ENCODE peak calls at places on chromosomes 5 and 9, in seven cellular contexts. One of them, this sample, is unnamed.

GRCh38 chr5:107542428-107542827 is 128.3 kb downstream of the EFNA5 start:
- DNase-seq in Peyer's patch: peak; percentile 21
- DNase-seq in sigmoid colon: peak; percentile 87
- DNase-seq in ovary: peak; percentile 81
- DNase-seq in testis: peak; percentile 23
- DNase-seq in erythroblast: no peak
- DNase-seq in heart left ventricle: peak; percentile 36
- DNase-seq in this sample: peak; percentile 92

GRCh38 chr9:19376931-19377330 is 3.1 kb downstream of the RPS6 start:
- DNase-seq in Peyer's patch: no peak
- DNase-seq in heart left ventricle: no peak
- DNase-seq in ovary: no peak
- DNase-seq in testis: no peak
- DNase-seq in sigmoid colon: no peak
- DNase-seq in erythroblast: no peak
- DNase-seq in this sample: no peak

GRCh38 chr9:98888794-98889495 is 54.8 kb upstream of the COL15A1 start:
- DNase-seq in heart left ventricle: no peak
- DNase-seq in testis: no peak
- DNase-seq in erythroblast: no peak
- DNase-seq in ovary: no peak
- DNase-seq in Peyer's patch: no peak
- DNase-seq in sigmoid colon: no peak
- DNase-seq in this sample: no peak

GRCh38 chr5:28344803-28345433 is 1306.5 kb upstream of the CDH9 start:
- DNase-seq in ovary: no peak
- DNase-seq in Peyer's patch: no peak
- DNase-seq in heart left ventricle: no peak
- DNase-seq in erythroblast: peak; percentile 62
- DNase-seq in sigmoid colon: no peak
- DNase-seq in testis: peak; percentile 25
- DNase-seq in this sample: no peak

GRCh38 chr5:54608423-54609085 is 91.0 kb downstream of the SNX18 start:
- DNase-seq in heart left ventricle: no peak
- DNase-seq in sigmoid colon: no peak
- DNase-seq in Peyer's patch: no peak
- DNase-seq in erythroblast: no peak
- DNase-seq in ovary: no peak
- DNase-seq in testis: no peak
- DNase-seq in this sample: no peak

GRCh38 chr5:120528609-120529008 is 64.5 kb downstream of the PRR16 start:
- DNase-seq in heart left ventricle: no peak
- DNase-seq in erythroblast: no peak
- DNase-seq in testis: no peak
- DNase-seq in sigmoid colon: no peak
- DNase-seq in Peyer's patch: no peak
- DNase-seq in ovary: no peak
- DNase-seq in this sample: no peak

GRCh38 chr5:154741415-154741814 is 13.8 kb upstream of the LARP1 start:
- DNase-seq in Peyer's patch: no peak
- DNase-seq in sigmoid colon: no peak
- DNase-seq in ovary: no peak
- DNase-seq in heart left ventricle: no peak
- DNase-seq in testis: no peak
- DNase-seq in erythroblast: no peak
- DNase-seq in this sample: no peak

GRCh38 chr5:134458676-134459403 is 47.2 kb upstream of the CDKN2AIPNL start:
- DNase-seq in sigmoid colon: peak; percentile 60
- DNase-seq in testis: no peak
- DNase-seq in erythroblast: no peak
- DNase-seq in Peyer's patch: no peak
- DNase-seq in heart left ventricle: no peak
- DNase-seq in ovary: no peak
- DNase-seq in this sample: no peak

GRCh38 chr5:79617539-79617938 is 5.3 kb downstream of the TENT2 start:
- DNase-seq in testis: no peak
- DNase-seq in erythroblast: peak; percentile 7
- DNase-seq in heart left ventricle: no peak
- DNase-seq in sigmoid colon: no peak
- DNase-seq in ovary: no peak
- DNase-seq in Peyer's patch: no peak
- DNase-seq in this sample: no peak

GRCh38 chr5:79611046-79611829 is 1.0 kb upstream of the TENT2 start:
- DNase-seq in ovary: no peak
- DNase-seq in heart left ventricle: no peak
- DNase-seq in sigmoid colon: no peak
- DNase-seq in Peyer's patch: no peak
- DNase-seq in erythroblast: no peak
- DNase-seq in testis: no peak
- DNase-seq in this sample: no peak

GRCh38 chr5:79613571-79613970 is 1.3 kb downstream of the TENT2 start:
- DNase-seq in Peyer's patch: no peak
- DNase-seq in sigmoid colon: no peak
- DNase-seq in ovary: no peak
- DNase-seq in testis: no peak
- DNase-seq in erythroblast: peak; percentile 45
- DNase-seq in heart left ventricle: no peak
- DNase-seq in this sample: no peak

DNA sequence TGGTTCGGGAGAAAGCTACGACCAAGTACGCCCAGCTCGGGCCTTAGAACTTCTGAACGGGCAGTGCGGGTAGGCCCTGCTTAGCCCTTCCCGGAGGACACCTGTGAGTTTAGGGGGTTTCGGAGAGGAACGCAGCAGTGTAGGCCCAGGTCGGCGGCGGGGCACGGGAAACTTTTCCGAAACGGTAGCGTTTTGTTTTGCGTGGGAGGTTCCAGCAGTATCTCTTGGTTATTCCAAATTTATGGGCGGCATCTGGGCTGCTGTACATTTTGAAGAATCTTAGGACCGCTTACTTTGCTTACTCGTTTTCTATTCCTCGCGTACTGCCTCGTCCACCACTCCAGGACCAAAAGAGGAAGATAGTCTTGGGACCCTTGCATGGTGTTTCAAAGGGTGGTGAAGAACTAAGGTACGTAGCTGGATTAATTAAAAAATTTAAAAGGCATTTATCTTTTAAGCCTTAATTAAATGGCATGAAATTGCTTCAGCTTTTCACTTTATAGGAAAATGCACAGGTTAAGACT is 488 bp downstream of the TENT2 start:
- DNase-seq in heart left ventricle: no peak
- DNase-seq in Peyer's patch: no peak
- DNase-seq in sigmoid colon: no peak
- DNase-seq in erythroblast: no peak
- DNase-seq in ovary: no peak
- DNase-seq in testis: no peak
- DNase-seq in this sample: no peak
- TF ChIP-seq POLR2A in heart left ventricle: no peak
- TF ChIP-seq POLR2A in Peyer's patch: no peak
- TF ChIP-seq POLR2A in sigmoid colon: no peak
- TF ChIP-seq POLR2A in erythroblast: no peak
- TF ChIP-seq POLR2A in ovary: peak; percentile 0
- TF ChIP-seq POLR2A in testis: no peak
- TF ChIP-seq POLR2A in this sample: no peak

DNA sequence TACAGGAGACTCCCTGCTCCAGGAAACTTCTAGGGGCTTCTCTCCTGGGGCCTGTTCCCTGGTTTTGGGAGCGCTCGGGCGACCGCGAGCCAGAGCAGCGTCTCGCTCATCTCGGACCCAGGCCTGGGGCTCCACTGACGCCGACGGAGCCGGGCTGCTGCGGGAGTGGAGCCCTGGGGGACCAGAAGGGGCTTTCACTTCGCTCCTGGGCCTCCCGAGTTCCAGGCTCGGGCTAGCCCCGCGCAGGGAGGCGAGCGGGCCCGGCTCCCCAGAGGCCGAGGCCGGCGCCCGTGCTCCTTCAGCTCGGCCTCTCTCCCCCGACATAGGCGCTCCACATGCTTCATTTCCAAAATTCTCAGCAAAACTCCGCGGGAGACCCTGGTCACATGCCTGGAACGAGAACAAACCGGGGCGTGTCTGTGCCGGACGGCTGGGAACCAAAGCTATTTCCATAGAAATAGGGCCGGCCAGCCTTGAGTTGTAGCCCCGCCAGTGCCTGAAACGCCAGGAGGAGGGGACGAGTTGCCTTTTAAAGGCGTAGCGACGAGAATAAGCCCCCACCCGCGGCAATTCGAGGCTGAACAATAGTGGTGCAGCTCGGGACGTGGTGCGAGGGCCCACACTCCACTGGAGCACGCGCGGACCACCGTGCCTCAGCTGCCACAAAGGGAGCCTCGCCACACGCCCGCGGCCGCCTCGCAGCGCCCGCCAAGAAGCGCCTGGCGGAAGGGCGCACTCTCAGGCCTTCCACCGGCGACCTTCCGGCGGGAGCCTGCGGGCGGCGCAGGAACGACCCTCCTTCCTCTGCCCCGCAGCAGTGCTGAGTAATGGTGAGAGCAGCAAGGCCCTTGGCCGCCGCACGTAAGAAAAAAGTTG is 1.1 kb upstream of the G3BP1 start:
- DNase-seq in erythroblast: peak; percentile 94
- DNase-seq in testis: peak; percentile 85
- DNase-seq in Peyer's patch: peak; percentile 61
- DNase-seq in ovary: peak; percentile 83
- DNase-seq in sigmoid colon: peak; percentile 93
- DNase-seq in heart left ventricle: peak; percentile 82
- DNase-seq in this sample: peak; percentile 59
- TF ChIP-seq POLR2A in erythroblast: no peak
- TF ChIP-seq POLR2A in testis: no peak
- TF ChIP-seq POLR2A in Peyer's patch: no peak
- TF ChIP-seq POLR2A in ovary: no peak
- TF ChIP-seq POLR2A in sigmoid colon: no peak
- TF ChIP-seq POLR2A in heart left ventricle: no peak
- TF ChIP-seq POLR2A in this sample: no peak

GRCh38 chr9:137241490-137242328 is 622 bp downstream of the TUBB4B start:
- DNase-seq in ovary: peak; percentile 77
- DNase-seq in testis: no peak
- DNase-seq in heart left ventricle: peak; percentile 73
- DNase-seq in Peyer's patch: peak; percentile 39
- DNase-seq in erythroblast: peak; percentile 91
- DNase-seq in sigmoid colon: peak; percentile 86
- DNase-seq in this sample: peak; percentile 70
- TF ChIP-seq POLR2A in ovary: no peak
- TF ChIP-seq POLR2A in testis: no peak
- TF ChIP-seq POLR2A in heart left ventricle: no peak
- TF ChIP-seq POLR2A in Peyer's patch: peak; percentile 12
- TF ChIP-seq POLR2A in erythroblast: no peak
- TF ChIP-seq POLR2A in sigmoid colon: no peak
- TF ChIP-seq POLR2A in this sample: no peak

GRCh38 chr9:135504262-135505229 is 4.1 kb downstream of the MRPS2 start:
- DNase-seq in erythroblast: peak; percentile 70
- DNase-seq in heart left ventricle: peak; percentile 61
- DNase-seq in ovary: peak; percentile 55
- DNase-seq in sigmoid colon: peak; percentile 74
- DNase-seq in testis: peak; percentile 83
- DNase-seq in Peyer's patch: peak; percentile 44
- DNase-seq in this sample: peak; percentile 63
- TF ChIP-seq POLR2A in erythroblast: peak; percentile 34
- TF ChIP-seq POLR2A in heart left ventricle: no peak
- TF ChIP-seq POLR2A in ovary: no peak
- TF ChIP-seq POLR2A in sigmoid colon: no peak
- TF ChIP-seq POLR2A in testis: no peak
- TF ChIP-seq POLR2A in Peyer's patch: no peak
- TF ChIP-seq POLR2A in this sample: no peak

GRCh38 chr5:73448451-73449136 is at the start of gene FOXD1:
- DNase-seq in sigmoid colon: peak; percentile 75
- DNase-seq in Peyer's patch: peak; percentile 48
- DNase-seq in heart left ventricle: peak; percentile 59
- DNase-seq in testis: peak; percentile 84
- DNase-seq in erythroblast: peak; percentile 77
- DNase-seq in ovary: peak; percentile 60
- DNase-seq in this sample: peak; percentile 45
- TF ChIP-seq POLR2A in sigmoid colon: no peak
- TF ChIP-seq POLR2A in Peyer's patch: peak; percentile 75
- TF ChIP-seq POLR2A in heart left ventricle: no peak
- TF ChIP-seq POLR2A in testis: no peak
- TF ChIP-seq POLR2A in erythroblast: no peak
- TF ChIP-seq POLR2A in ovary: no peak
- TF ChIP-seq POLR2A in this sample: no peak